ENCODE peak calls at places on chromosome 1, in four cellular contexts. One of them, this sample, is unnamed.

GRCh38 chr1:40314721-40315238 is 2.3 kb downstream of the COL9A2 start:
- DNase-seq in trophoblast cell: no peak
- DNase-seq in neuronal stem cell: no peak
- DNase-seq in H1: no peak
- DNase-seq in this sample: no peak

GRCh38 chr1:235714205-235714897 is 64.8 kb upstream of the GNG4 start:
- DNase-seq in neuronal stem cell: no peak
- DNase-seq in trophoblast cell: no peak
- DNase-seq in H1: no peak
- DNase-seq in this sample: no peak

GRCh38 chr1:90189889-90190288 is 195.0 kb downstream of the ZNF326 start:
- DNase-seq in neuronal stem cell: no peak
- DNase-seq in trophoblast cell: no peak
- DNase-seq in H1: no peak
- DNase-seq in this sample: no peak

GRCh38 chr1:162003825-162004205 is 19.9 kb downstream of the OLFML2B start:
- DNase-seq in H1: no peak
- DNase-seq in trophoblast cell: no peak
- DNase-seq in neuronal stem cell: no peak
- DNase-seq in this sample: no peak

GRCh38 chr1:154324669-154325582 is at the start of gene ATP8B2:
- DNase-seq in H1: peak
- DNase-seq in neuronal stem cell: peak
- DNase-seq in trophoblast cell: peak
- DNase-seq in this sample: peak

GRCh38 chr1:225762444-225762843 is 15.2 kb upstream of the SRP9 start:
- DNase-seq in H1: no peak
- DNase-seq in trophoblast cell: no peak
- DNase-seq in neuronal stem cell: no peak
- DNase-seq in this sample: no peak

GRCh38 chr1:169890761-169891538 is 2.7 kb downstream of the SCYL3 start:
- DNase-seq in H1: no peak
- DNase-seq in trophoblast cell: peak
- DNase-seq in neuronal stem cell: no peak
- DNase-seq in this sample: no peak

GRCh38 chr1:43547538-43548072 is 16.9 kb downstream of the PTPRF start:
- DNase-seq in trophoblast cell: no peak
- DNase-seq in neuronal stem cell: no peak
- DNase-seq in H1: no peak
- DNase-seq in this sample: no peak

GRCh38 chr1:21814241-21814918 is 2.3 kb downstream of the LDLRAD2 start:
- DNase-seq in H1: peak
- DNase-seq in neuronal stem cell: peak
- DNase-seq in trophoblast cell: no peak
- DNase-seq in this sample: peak

GRCh38 chr1:32068891-32069590 is 3.7 kb upstream of the TMEM39B start:
- DNase-seq in neuronal stem cell: peak
- DNase-seq in trophoblast cell: no peak
- DNase-seq in H1: no peak
- DNase-seq in this sample: no peak

GRCh38 chr1:119703666-119704450 is 7.9 kb upstream of the PHGDH start:
- DNase-seq in trophoblast cell: no peak
- DNase-seq in neuronal stem cell: no peak
- DNase-seq in H1: no peak
- DNase-seq in this sample: no peak

GRCh38 chr1:3852091-3852490 is 4.9 kb downstream of the CEP104 start:
- DNase-seq in trophoblast cell: no peak
- DNase-seq in H1: no peak
- DNase-seq in neuronal stem cell: no peak
- DNase-seq in this sample: no peak

GRCh38 chr1:90579212-90579802 is 137.8 kb downstream of the BARHL2 start:
- DNase-seq in neuronal stem cell: peak
- DNase-seq in trophoblast cell: no peak
- DNase-seq in H1: no peak
- DNase-seq in this sample: no peak

DNA sequence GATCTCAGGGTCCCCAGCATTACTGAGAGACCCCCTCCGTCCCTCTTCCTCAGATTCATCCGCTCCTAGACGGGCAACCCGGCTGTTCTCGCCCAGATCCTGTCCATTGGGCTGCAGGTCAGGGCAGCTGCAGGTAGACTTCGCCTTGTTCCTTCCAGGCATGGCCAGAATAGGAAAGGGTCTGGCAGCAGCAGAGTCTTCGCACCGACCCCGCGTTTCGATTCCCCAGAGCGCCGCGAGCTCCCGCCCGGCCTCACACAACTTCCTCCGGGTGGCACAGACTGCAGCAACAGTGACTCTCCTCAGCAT is 266 bp downstream of the NRDC start:
- DNase-seq in trophoblast cell: no peak
- DNase-seq in neuronal stem cell: no peak
- DNase-seq in H1: no peak
- DNase-seq in this sample: no peak
- H2BK12ac ChIP-seq in trophoblast cell: no peak
- H2BK12ac ChIP-seq in neuronal stem cell: no peak
- H2BK12ac ChIP-seq in H1: peak
- H2BK12ac ChIP-seq in this sample: no peak

DNA sequence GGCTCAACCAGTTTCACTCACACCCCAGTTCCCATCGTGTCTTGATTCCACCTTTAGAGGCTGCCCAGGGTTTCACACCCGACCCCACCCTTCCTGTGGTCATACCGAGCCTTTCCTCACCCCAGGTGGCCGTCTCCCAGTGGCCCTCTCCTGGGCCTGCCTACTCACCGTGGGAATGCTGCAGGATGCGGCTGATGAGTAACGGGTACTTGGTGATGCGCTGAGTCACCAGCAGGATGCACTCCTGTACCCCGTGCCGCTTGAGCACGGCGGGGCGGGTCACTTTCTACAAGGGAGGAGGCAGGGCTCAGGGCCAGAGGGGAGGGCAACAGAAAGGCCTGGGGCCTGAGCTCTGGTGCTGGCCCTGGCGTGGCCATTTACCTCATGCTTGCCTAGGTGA is 16.4 kb downstream of the ARHGEF2 start:
- DNase-seq in neuronal stem cell: no peak
- DNase-seq in H1: no peak
- DNase-seq in trophoblast cell: peak
- DNase-seq in this sample: peak
- H4K8ac ChIP-seq in neuronal stem cell: no peak
- H4K8ac ChIP-seq in H1: no peak
- H4K8ac ChIP-seq in trophoblast cell: no peak
- H4K8ac ChIP-seq in this sample: no peak

GRCh38 chr1:234619794-234620247 is 9.8 kb upstream of the IRF2BP2 start:
- DNase-seq in H1: no peak
- DNase-seq in trophoblast cell: no peak
- DNase-seq in neuronal stem cell: no peak
- DNase-seq in this sample: no peak

GRCh38 chr1:234617135-234617985 is 7.4 kb upstream of the IRF2BP2 start:
- DNase-seq in H1: no peak
- DNase-seq in neuronal stem cell: no peak
- DNase-seq in trophoblast cell: peak
- DNase-seq in this sample: no peak

GRCh38 chr1:234617986-234618725 is 8.2 kb upstream of the IRF2BP2 start:
- DNase-seq in trophoblast cell: peak
- DNase-seq in H1: no peak
- DNase-seq in neuronal stem cell: peak
- DNase-seq in this sample: no peak

GRCh38 chr1:234619071-234619480 is 9.1 kb upstream of the IRF2BP2 start:
- DNase-seq in H1: no peak
- DNase-seq in trophoblast cell: no peak
- DNase-seq in neuronal stem cell: no peak
- DNase-seq in this sample: no peak

DNA sequence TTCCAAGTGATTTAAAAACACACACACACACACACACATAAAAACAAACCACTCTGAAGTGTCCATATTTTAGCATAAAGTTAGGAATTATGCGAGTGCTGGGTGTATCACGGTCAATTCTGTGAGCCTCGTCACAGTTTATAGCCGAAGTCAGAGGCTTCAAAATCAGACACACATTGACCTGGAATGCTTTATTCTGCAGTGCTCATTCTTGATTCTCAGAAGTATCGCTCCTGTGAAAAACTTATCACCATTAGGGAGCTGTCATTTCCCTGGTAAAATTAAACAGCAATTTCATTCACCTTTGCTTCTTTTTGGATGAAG is 8.7 kb upstream of the IRF2BP2 start:
- DNase-seq in trophoblast cell: no peak
- DNase-seq in neuronal stem cell: no peak
- DNase-seq in H1: no peak
- DNase-seq in this sample: no peak
- H2BK12ac ChIP-seq in trophoblast cell: peak
- H2BK12ac ChIP-seq in neuronal stem cell: no peak
- H2BK12ac ChIP-seq in H1: peak
- H2BK12ac ChIP-seq in this sample: no peak

GRCh38 chr1:150552692-150553278 is 3.6 kb downstream of the ADAMTSL4 start:
- DNase-seq in neuronal stem cell: no peak
- DNase-seq in H1: no peak
- DNase-seq in trophoblast cell: no peak
- DNase-seq in this sample: peak
- H4K8ac ChIP-seq in neuronal stem cell: no peak
- H4K8ac ChIP-seq in H1: no peak
- H4K8ac ChIP-seq in trophoblast cell: peak
- H4K8ac ChIP-seq in this sample: no peak

GRCh38 chr1:201628490-201628889 is 89.6 kb downstream of the NAV1 start:
- DNase-seq in neuronal stem cell: no peak
- DNase-seq in trophoblast cell: no peak
- DNase-seq in H1: no peak
- DNase-seq in this sample: no peak

GRCh38 chr1:201624741-201625646 is 86.1 kb downstream of the NAV1 start:
- DNase-seq in trophoblast cell: no peak
- DNase-seq in H1: no peak
- DNase-seq in neuronal stem cell: no peak
- DNase-seq in this sample: no peak

GRCh38 chr1:201622824-201623223 is 83.9 kb downstream of the NAV1 start:
- DNase-seq in trophoblast cell: no peak
- DNase-seq in H1: no peak
- DNase-seq in neuronal stem cell: no peak
- DNase-seq in this sample: no peak

GRCh38 chr1:201626629-201627275 is 87.8 kb downstream of the NAV1 start:
- DNase-seq in trophoblast cell: no peak
- DNase-seq in neuronal stem cell: no peak
- DNase-seq in H1: no peak
- DNase-seq in this sample: no peak

GRCh38 chr1:201625711-201626300 is 86.9 kb downstream of the NAV1 start:
- DNase-seq in trophoblast cell: no peak
- DNase-seq in neuronal stem cell: no peak
- DNase-seq in H1: no peak
- DNase-seq in this sample: no peak
- H2BK12ac ChIP-seq in trophoblast cell: no peak
- H2BK12ac ChIP-seq in neuronal stem cell: no peak
- H2BK12ac ChIP-seq in H1: no peak
- H2BK12ac ChIP-seq in this sample: no peak